ENCODE peak calls at places on chromosomes 4 and X, in six cellular contexts. One of them, this sample, is unnamed.

GRCh38 chr4:10063544-10064300 is 42.4 kb upstream of the SLC2A9 start:
- DNase-seq in fibroblast of lung: peak; percentile 75
- DNase-seq in left ventricle myocardium inferior: peak; percentile 56
- DNase-seq in Peyer's patch: peak; percentile 50
- DNase-seq in PC-3: peak; percentile 44
- DNase-seq in CD8-positive, alpha-beta memory T cell: no peak
- DNase-seq in this sample: peak; percentile 28

GRCh38 chr4:3285558-3286334 is 7.1 kb upstream of the RGS12 start:
- DNase-seq in CD8-positive, alpha-beta memory T cell: no peak
- DNase-seq in Peyer's patch: no peak
- DNase-seq in fibroblast of lung: peak; percentile 72
- DNase-seq in PC-3: peak; percentile 46
- DNase-seq in left ventricle myocardium inferior: no peak
- DNase-seq in this sample: peak; percentile 59

GRCh38 chr4:37715889-37716402 is 29.8 kb upstream of the RELL1 start:
- DNase-seq in fibroblast of lung: peak; percentile 69
- DNase-seq in left ventricle myocardium inferior: no peak
- DNase-seq in PC-3: peak; percentile 3
- DNase-seq in CD8-positive, alpha-beta memory T cell: no peak
- DNase-seq in Peyer's patch: peak; percentile 71
- DNase-seq in this sample: peak; percentile 82

GRCh38 chr4:1022051-1022738 is 10.8 kb downstream of the FGFRL1 start:
- DNase-seq in CD8-positive, alpha-beta memory T cell: no peak
- DNase-seq in Peyer's patch: no peak
- DNase-seq in left ventricle myocardium inferior: no peak
- DNase-seq in fibroblast of lung: no peak
- DNase-seq in PC-3: no peak
- DNase-seq in this sample: no peak

GRCh38 chr4:123469696-123470095 is 73.1 kb downstream of the SPRY1 start:
- DNase-seq in Peyer's patch: no peak
- DNase-seq in PC-3: no peak
- DNase-seq in CD8-positive, alpha-beta memory T cell: no peak
- DNase-seq in fibroblast of lung: no peak
- DNase-seq in left ventricle myocardium inferior: no peak
- DNase-seq in this sample: no peak

GRCh38 chrX:153562546-153562945 is 36.4 kb downstream of the CCNQ start:
- DNase-seq in PC-3: no peak
- DNase-seq in Peyer's patch: no peak
- DNase-seq in CD8-positive, alpha-beta memory T cell: no peak
- DNase-seq in fibroblast of lung: no peak
- DNase-seq in left ventricle myocardium inferior: no peak
- DNase-seq in this sample: no peak

GRCh38 chrX:12950851-12951589 is 23.9 kb upstream of the TMSB4X start:
- DNase-seq in PC-3: no peak
- DNase-seq in left ventricle myocardium inferior: no peak
- DNase-seq in fibroblast of lung: no peak
- DNase-seq in Peyer's patch: no peak
- DNase-seq in CD8-positive, alpha-beta memory T cell: peak; percentile 52
- DNase-seq in this sample: peak; percentile 63

GRCh38 chr4:132709024-132709423 is 440.1 kb upstream of the PCDH10 start:
- DNase-seq in fibroblast of lung: no peak
- DNase-seq in PC-3: peak; percentile 35
- DNase-seq in Peyer's patch: no peak
- DNase-seq in left ventricle myocardium inferior: no peak
- DNase-seq in CD8-positive, alpha-beta memory T cell: no peak
- DNase-seq in this sample: no peak

GRCh38 chrX:118521435-118521834 is 25.8 kb downstream of the DOCK11 start:
- DNase-seq in left ventricle myocardium inferior: no peak
- DNase-seq in PC-3: no peak
- DNase-seq in CD8-positive, alpha-beta memory T cell: no peak
- DNase-seq in Peyer's patch: no peak
- DNase-seq in fibroblast of lung: peak; percentile 61
- DNase-seq in this sample: no peak

GRCh38 chr4:89800527-89801103 is 36.3 kb downstream of the SNCA start:
- DNase-seq in CD8-positive, alpha-beta memory T cell: no peak
- DNase-seq in fibroblast of lung: peak; percentile 85
- DNase-seq in Peyer's patch: no peak
- DNase-seq in PC-3: peak; percentile 42
- DNase-seq in left ventricle myocardium inferior: no peak
- DNase-seq in this sample: no peak

GRCh38 chr4:158624889-158625478 is 46.7 kb downstream of the C4orf46 start:
- DNase-seq in CD8-positive, alpha-beta memory T cell: no peak
- DNase-seq in left ventricle myocardium inferior: no peak
- DNase-seq in Peyer's patch: no peak
- DNase-seq in PC-3: peak; percentile 75
- DNase-seq in fibroblast of lung: peak; percentile 64
- DNase-seq in this sample: no peak

GRCh38 chrX:19751068-19751467 is 136.3 kb downstream of the SH3KBP1 start:
- DNase-seq in fibroblast of lung: peak; percentile 3
- DNase-seq in PC-3: peak; percentile 1
- DNase-seq in Peyer's patch: no peak
- DNase-seq in CD8-positive, alpha-beta memory T cell: no peak
- DNase-seq in left ventricle myocardium inferior: no peak
- DNase-seq in this sample: no peak

GRCh38 chrX:63656871-63657580 is 128.0 kb downstream of the ARHGEF9 start:
- DNase-seq in PC-3: peak; percentile 13
- DNase-seq in left ventricle myocardium inferior: no peak
- DNase-seq in fibroblast of lung: peak; percentile 85
- DNase-seq in Peyer's patch: no peak
- DNase-seq in CD8-positive, alpha-beta memory T cell: no peak
- DNase-seq in this sample: no peak

GRCh38 chr4:85807247-85807915 is 332.4 kb downstream of the ARHGAP24 start:
- DNase-seq in left ventricle myocardium inferior: peak; percentile 48
- DNase-seq in fibroblast of lung: peak; percentile 84
- DNase-seq in Peyer's patch: no peak
- DNase-seq in CD8-positive, alpha-beta memory T cell: no peak
- DNase-seq in PC-3: peak; percentile 73
- DNase-seq in this sample: no peak

GRCh38 chr4:78551420-78552351 is at the start of gene ANXA3:
- DNase-seq in Peyer's patch: peak; percentile 80
- DNase-seq in PC-3: peak; percentile 74
- DNase-seq in fibroblast of lung: peak; percentile 46
- DNase-seq in left ventricle myocardium inferior: peak; percentile 66
- DNase-seq in CD8-positive, alpha-beta memory T cell: no peak
- DNase-seq in this sample: peak; percentile 77

GRCh38 chr4:141246243-141246642 is 25.5 kb downstream of the ZNF330 start:
- DNase-seq in Peyer's patch: no peak
- DNase-seq in left ventricle myocardium inferior: no peak
- DNase-seq in fibroblast of lung: peak; percentile 82
- DNase-seq in CD8-positive, alpha-beta memory T cell: no peak
- DNase-seq in PC-3: no peak
- DNase-seq in this sample: no peak

GRCh38 chr4:82372502-82372873 is 1.3 kb downstream of the HNRNPD start:
- DNase-seq in PC-3: peak; percentile 7
- DNase-seq in CD8-positive, alpha-beta memory T cell: peak; percentile 20
- DNase-seq in left ventricle myocardium inferior: no peak
- DNase-seq in Peyer's patch: no peak
- DNase-seq in fibroblast of lung: no peak
- DNase-seq in this sample: peak; percentile 55

GRCh38 chr4:108047199-108047598 is 57.5 kb downstream of the HADH start:
- DNase-seq in Peyer's patch: no peak
- DNase-seq in CD8-positive, alpha-beta memory T cell: no peak
- DNase-seq in PC-3: no peak
- DNase-seq in fibroblast of lung: no peak
- DNase-seq in left ventricle myocardium inferior: no peak
- DNase-seq in this sample: no peak

GRCh38 chrX:145190801-145191389 is 56.4 kb upstream of the SPANXN1 start:
- DNase-seq in Peyer's patch: no peak
- DNase-seq in CD8-positive, alpha-beta memory T cell: no peak
- DNase-seq in fibroblast of lung: no peak
- DNase-seq in PC-3: peak; percentile 67
- DNase-seq in left ventricle myocardium inferior: no peak
- DNase-seq in this sample: no peak

GRCh38 chr4:110620352-110621327 is 2.2 kb downstream of the PITX2 start:
- DNase-seq in Peyer's patch: peak; percentile 84
- DNase-seq in left ventricle myocardium inferior: no peak
- DNase-seq in PC-3: peak; percentile 45
- DNase-seq in CD8-positive, alpha-beta memory T cell: no peak
- DNase-seq in fibroblast of lung: peak; percentile 25
- DNase-seq in this sample: peak; percentile 51

GRCh38 chr4:83449009-83449408 is 6.6 kb downstream of the HELQ start:
- DNase-seq in PC-3: no peak
- DNase-seq in Peyer's patch: no peak
- DNase-seq in CD8-positive, alpha-beta memory T cell: no peak
- DNase-seq in left ventricle myocardium inferior: no peak
- DNase-seq in fibroblast of lung: no peak
- DNase-seq in this sample: no peak

GRCh38 chrX:120517936-120518335 is 42.8 kb downstream of the CUL4B start:
- DNase-seq in CD8-positive, alpha-beta memory T cell: no peak
- DNase-seq in Peyer's patch: no peak
- DNase-seq in left ventricle myocardium inferior: no peak
- DNase-seq in fibroblast of lung: peak; percentile 85
- DNase-seq in PC-3: peak; percentile 77
- DNase-seq in this sample: no peak

GRCh38 chr4:72564184-72564583 is 4.8 kb downstream of the ADAMTS3 start:
- DNase-seq in Peyer's patch: no peak
- DNase-seq in fibroblast of lung: peak; percentile 48
- DNase-seq in left ventricle myocardium inferior: no peak
- DNase-seq in PC-3: peak; percentile 83
- DNase-seq in CD8-positive, alpha-beta memory T cell: no peak
- DNase-seq in this sample: no peak

GRCh38 chr4:182293836-182294235 is 50.6 kb downstream of the TENM3 start:
- DNase-seq in left ventricle myocardium inferior: no peak
- DNase-seq in Peyer's patch: no peak
- DNase-seq in PC-3: no peak
- DNase-seq in CD8-positive, alpha-beta memory T cell: no peak
- DNase-seq in fibroblast of lung: no peak
- DNase-seq in this sample: no peak

GRCh38 chrX:94288325-94288724 is 614.3 kb downstream of the FAM133A start:
- DNase-seq in left ventricle myocardium inferior: no peak
- DNase-seq in PC-3: peak; percentile 2
- DNase-seq in CD8-positive, alpha-beta memory T cell: no peak
- DNase-seq in fibroblast of lung: no peak
- DNase-seq in Peyer's patch: no peak
- DNase-seq in this sample: no peak

DNA sequence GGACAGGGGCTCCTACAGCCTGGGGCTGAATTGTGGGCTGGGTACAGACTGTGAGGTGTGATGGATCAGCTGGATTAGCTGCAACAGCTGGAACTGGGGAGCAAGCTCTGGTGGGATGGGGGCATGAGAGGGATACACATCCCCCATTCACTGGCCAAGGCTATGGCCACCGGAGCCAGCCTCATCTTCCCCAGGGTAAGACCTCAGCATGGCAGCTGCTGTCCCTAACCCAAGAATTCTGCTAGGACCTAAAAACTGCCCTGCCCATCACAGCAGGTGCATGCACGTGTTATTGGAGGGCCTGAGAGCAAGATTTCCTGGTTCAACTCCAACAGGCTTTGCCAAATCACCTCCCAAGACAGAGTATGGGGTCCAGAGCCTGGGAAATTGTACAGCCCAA is 258.6 kb upstream of the AGTR2 start:
- DNase-seq in PC-3: no peak
- DNase-seq in left ventricle myocardium inferior: no peak
- DNase-seq in Peyer's patch: no peak
- DNase-seq in CD8-positive, alpha-beta memory T cell: no peak
- DNase-seq in fibroblast of lung: no peak
- DNase-seq in this sample: no peak
- H3K9me3 ChIP-seq in PC-3: no peaks in the 10 kb centered on the region
- H3K9me3 ChIP-seq in left ventricle myocardium inferior: peaks cover 31% of the 10 kb centered on the region
- H3K9me3 ChIP-seq in Peyer's patch: no peaks in the 10 kb centered on the region
- H3K9me3 ChIP-seq in CD8-positive, alpha-beta memory T cell: no peaks in the 10 kb centered on the region
- H3K9me3 ChIP-seq in fibroblast of lung: no peaks in the 10 kb centered on the region
- H3K9me3 ChIP-seq in this sample: no peaks in the 10 kb centered on the region

DNA sequence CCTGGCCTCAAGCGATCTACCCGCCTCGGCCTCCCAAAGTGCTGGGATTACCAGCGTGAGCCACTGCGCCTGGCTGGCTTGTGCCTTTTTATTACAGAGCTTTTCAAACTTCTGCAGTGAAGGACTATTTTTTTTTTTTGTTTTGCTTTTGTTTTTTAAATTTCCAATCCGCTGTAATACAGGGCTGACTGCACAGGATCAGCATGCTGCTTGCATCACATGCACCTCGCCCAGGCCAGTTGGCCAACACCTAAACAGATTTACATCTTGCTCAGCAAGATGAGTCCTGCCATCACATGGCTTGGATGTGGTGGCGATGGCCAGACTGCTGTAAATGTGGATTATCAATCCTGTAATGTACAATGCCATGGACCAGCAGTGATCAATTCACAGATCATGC is 99.4 kb upstream of the LIMCH1 start:
- DNase-seq in PC-3: no peak
- DNase-seq in CD8-positive, alpha-beta memory T cell: no peak
- DNase-seq in Peyer's patch: no peak
- DNase-seq in left ventricle myocardium inferior: no peak
- DNase-seq in fibroblast of lung: no peak
- DNase-seq in this sample: no peak
- H3K27ac ChIP-seq in PC-3: no peak overlapping the region
- H3K27ac ChIP-seq in CD8-positive, alpha-beta memory T cell: no peak overlapping the region
- H3K27ac ChIP-seq in Peyer's patch: no peak overlapping the region
- H3K27ac ChIP-seq in left ventricle myocardium inferior: peak overlapping the region; percentile 81
- H3K27ac ChIP-seq in fibroblast of lung: no peak overlapping the region
- H3K27ac ChIP-seq in this sample: no peak overlapping the region

GRCh38 chr4:161252520-161253141 is 911.2 kb downstream of the FSTL5 start:
- DNase-seq in CD8-positive, alpha-beta memory T cell: no peak
- DNase-seq in PC-3: peak; percentile 60
- DNase-seq in fibroblast of lung: peak; percentile 4
- DNase-seq in left ventricle myocardium inferior: no peak
- DNase-seq in Peyer's patch: no peak
- DNase-seq in this sample: no peak
- H3K9me3 ChIP-seq in CD8-positive, alpha-beta memory T cell: no peaks in the 10 kb centered on the region
- H3K9me3 ChIP-seq in PC-3: no peaks in the 10 kb centered on the region
- H3K9me3 ChIP-seq in fibroblast of lung: no peaks in the 10 kb centered on the region
- H3K9me3 ChIP-seq in left ventricle myocardium inferior: peaks cover 45% of the 10 kb centered on the region
- H3K9me3 ChIP-seq in Peyer's patch: no peaks in the 10 kb centered on the region
- H3K9me3 ChIP-seq in this sample: peaks cover 6% of the 10 kb centered on the region

GRCh38 chrX:78125148-78125547 is 14.3 kb downstream of the TAF9B start:
- DNase-seq in Peyer's patch: no peak
- DNase-seq in fibroblast of lung: no peak
- DNase-seq in PC-3: no peak
- DNase-seq in left ventricle myocardium inferior: no peak
- DNase-seq in CD8-positive, alpha-beta memory T cell: no peak
- DNase-seq in this sample: no peak

GRCh38 chrX:78118628-78119027 is 14.6 kb downstream of the PGK1 start:
- DNase-seq in fibroblast of lung: no peak
- DNase-seq in left ventricle myocardium inferior: no peak
- DNase-seq in PC-3: no peak
- DNase-seq in CD8-positive, alpha-beta memory T cell: no peak
- DNase-seq in Peyer's patch: no peak
- DNase-seq in this sample: no peak

GRCh38 chrX:78119521-78120227 is 15.6 kb downstream of the PGK1 start:
- DNase-seq in PC-3: peak; percentile 38
- DNase-seq in Peyer's patch: no peak
- DNase-seq in left ventricle myocardium inferior: no peak
- DNase-seq in CD8-positive, alpha-beta memory T cell: no peak
- DNase-seq in fibroblast of lung: no peak
- DNase-seq in this sample: no peak

GRCh38 chrX:78124304-78124703 is 15.1 kb downstream of the TAF9B start:
- DNase-seq in CD8-positive, alpha-beta memory T cell: no peak
- DNase-seq in Peyer's patch: no peak
- DNase-seq in fibroblast of lung: no peak
- DNase-seq in PC-3: no peak
- DNase-seq in left ventricle myocardium inferior: no peak
- DNase-seq in this sample: no peak

DNA sequence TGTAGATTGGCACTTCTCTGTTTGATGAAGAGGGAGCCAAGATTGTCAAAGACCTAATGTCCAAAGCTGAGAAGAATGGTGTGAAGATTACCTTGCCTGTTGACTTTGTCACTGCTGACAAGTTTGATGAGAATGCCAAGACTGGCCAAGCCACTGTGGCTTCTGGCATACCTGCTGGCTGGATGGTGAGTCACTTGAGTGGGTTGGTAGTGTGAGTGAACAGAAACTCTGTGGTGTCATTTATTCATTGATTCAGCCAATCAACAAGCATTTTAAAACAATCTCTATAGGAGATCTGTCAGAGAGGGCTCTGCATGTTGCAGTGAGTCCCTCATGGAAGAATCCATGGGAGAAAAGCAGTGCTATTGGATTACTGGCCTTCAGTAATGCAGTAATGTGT is 16.3 kb downstream of the TAF9B start:
- DNase-seq in left ventricle myocardium inferior: no peak
- DNase-seq in Peyer's patch: no peak
- DNase-seq in fibroblast of lung: peak; percentile 72
- DNase-seq in PC-3: peak; percentile 85
- DNase-seq in CD8-positive, alpha-beta memory T cell: no peak
- DNase-seq in this sample: no peak
- H3K27ac ChIP-seq in left ventricle myocardium inferior: no peak overlapping the region
- H3K27ac ChIP-seq in Peyer's patch: no peak overlapping the region
- H3K27ac ChIP-seq in fibroblast of lung: no peak overlapping the region
- H3K27ac ChIP-seq in PC-3: peak overlapping the region; percentile 46
- H3K27ac ChIP-seq in CD8-positive, alpha-beta memory T cell: no peak overlapping the region
- H3K27ac ChIP-seq in this sample: no peak overlapping the region

This sample was measured in transverse colon.